ENCODE peak calls at places on chromosomes 4 and X, in eight cellular contexts. Q is AG04450, P is upper lobe of right lung, Y is astrocyte of the spinal cord, C is cardiac muscle cell, D is BE2C, V is thoracic aorta, O is dorsolateral prefrontal cortex. Z is an unnamed sample.

GRCh38 chr4:41883988-41884737 is 51.1 kb upstream of the TMEM33 start:
- DNase-seq in Q (no peak), P (no peak), Y (no peak), C (no peak), D (peak), V (no peak), O (no peak), Z (no peak)

GRCh38 chrX:53184836-53185235 is 40.2 kb downstream of the KDM5C start:
- DNase-seq in Q (no peak), P (no peak), Y (peak), C (peak), D (no peak), V (no peak), O (no peak), Z (peak)

GRCh38 chr4:174241162-174241561 is 42.3 kb downstream of the FBXO8 start:
- DNase-seq in Q (no peak), P (no peak), Y (no peak), C (no peak), D (no peak), V (no peak), O (no peak), Z (peak)

GRCh38 chrX:38320819-38321218 is 6.5 kb downstream of the RPGR start:
- DNase-seq in Q (no peak), P (no peak), Y (no peak), C (no peak), D (no peak), V (no peak), O (no peak), Z (no peak)

GRCh38 chr4:48126621-48127020 is 7.4 kb downstream of the TXK start:
- DNase-seq in Q (no peak), P (no peak), Y (no peak), C (no peak), D (no peak), V (no peak), O (no peak), Z (no peak)

GRCh38 chr4:107183155-107183774 is 147.2 kb upstream of the DKK2 start:
- DNase-seq in Q (peak), P (no peak), Y (peak), C (peak), D (peak), V (no peak), O (no peak), Z (peak)

GRCh38 chr4:141046255-141046654 is 87.0 kb downstream of the RNF150 start:
- DNase-seq in Q (peak), P (no peak), Y (peak), C (peak), D (no peak), V (no peak), O (no peak), Z (peak)

GRCh38 chr4:152935661-152936445 is at the start of gene FHDC1:
- DNase-seq in Q (no peak), P (peak), Y (no peak), C (no peak), D (peak), V (no peak), O (no peak), Z (no peak)

GRCh38 chr4:73450398-73451004 is 14.5 kb downstream of the AFP start:
- DNase-seq in Q (peak), P (no peak), Y (peak), C (peak), D (peak), V (peak), O (no peak), Z (peak)

GRCh38 chr4:147822128-147822527 is 90.2 kb downstream of the ARHGAP10 start:
- DNase-seq in Q (no peak), P (peak), Y (peak), C (peak), D (peak), V (no peak), O (no peak), Z (peak)

GRCh38 chr4:109441858-109442480 is 8.4 kb downstream of the SEC24B start:
- DNase-seq in Q (no peak), P (no peak), Y (no peak), C (no peak), D (no peak), V (no peak), O (no peak), Z (peak)

GRCh38 chrX:153722704-153723350 is 1.4 kb downstream of the BCAP31 start:
- DNase-seq in Q (no peak), P (peak), Y (no peak), C (no peak), D (no peak), V (no peak), O (no peak), Z (peak)

GRCh38 chrX:3548743-3549441 is 164.6 kb downstream of the PRKX start:
- DNase-seq in Q (peak), P (no peak), Y (peak), C (peak), D (no peak), V (no peak), O (no peak), Z (peak)

GRCh38 chr4:7434766-7435150 is at the start of gene PSAPL1:
- DNase-seq in Q (no peak), P (peak), Y (no peak), C (peak), D (peak), V (no peak), O (no peak), Z (peak)

GRCh38 chr4:162610116-162610515 is 446.3 kb upstream of the FSTL5 start:
- DNase-seq in Q (no peak), P (no peak), Y (no peak), C (no peak), D (no peak), V (no peak), O (no peak), Z (no peak)

GRCh38 chr4:22514001-22514400 is 1.9 kb downstream of the ADGRA3 start:
- DNase-seq in Q (peak), P (no peak), Y (peak), C (peak), D (no peak), V (no peak), O (no peak), Z (no peak)

GRCh38 chr4:120694973-120695372 is 227.6 kb downstream of the PRDM5 start:
- DNase-seq in Q (peak), P (no peak), Y (peak), C (peak), D (peak), V (no peak), O (no peak), Z (peak)

GRCh38 chr4:73520821-73521220 is 39.3 kb downstream of the AFM start:
- DNase-seq in Q (no peak), P (no peak), Y (peak), C (peak), D (peak), V (no peak), O (no peak), Z (no peak)

GRCh38 chr4:77921701-77922100 is 59.1 kb downstream of the MRPL1 start:
- DNase-seq in Q (peak), P (no peak), Y (peak), C (peak), D (no peak), V (no peak), O (no peak), Z (peak)

GRCh38 chr4:112865443-112865842 is 184.0 kb upstream of the ANK2 start:
- DNase-seq in Q (no peak), P (no peak), Y (no peak), C (no peak), D (no peak), V (no peak), O (no peak), Z (peak)

GRCh38 chr4:176767183-176767582 is 25.5 kb downstream of the VEGFC start:
- DNase-seq in Q (no peak), P (no peak), Y (peak), C (peak), D (no peak), V (no peak), O (no peak), Z (no peak)

GRCh38 chrX:30948626-30949025 is 59.6 kb upstream of the TAB3 start:
- DNase-seq in Q (no peak), P (no peak), Y (no peak), C (no peak), D (no peak), V (no peak), O (no peak), Z (no peak)

GRCh38 chr4:15677507-15677988 is 4.1 kb upstream of the FAM200B start:
- DNase-seq in Q (no peak), P (no peak), Y (peak), C (peak), D (no peak), V (no peak), O (no peak), Z (peak)

GRCh38 chr4:142278663-142279062 is 567.4 kb downstream of the INPP4B start:
- DNase-seq in Q (no peak), P (no peak), Y (no peak), C (no peak), D (no peak), V (no peak), O (no peak), Z (no peak)

GRCh38 chrX:72738396-72738795 is 24.3 kb upstream of the PHKA1 start:
- DNase-seq in Q (no peak), P (no peak), Y (no peak), C (no peak), D (no peak), V (no peak), O (no peak), Z (no peak)

GRCh38 chr4:91502365-91502764 is 801.4 kb upstream of the GRID2 start:
- DNase-seq in Q (no peak), P (no peak), Y (peak), C (peak), D (no peak), V (no peak), O (no peak), Z (peak)

GRCh38 chr4:167897116-167897515 is 195.2 kb upstream of the ANXA10 start:
- DNase-seq in Q (peak), P (no peak), Y (no peak), C (peak), D (peak), V (no peak), O (no peak), Z (peak)

GRCh38 chr4:40350627-40351227 is 15.6 kb downstream of the CHRNA9 start:
- DNase-seq in Q (no peak), P (no peak), Y (no peak), C (no peak), D (no peak), V (no peak), O (no peak), Z (no peak)

GRCh38 chr4:146488495-146489174 is 33.1 kb downstream of the SLC10A7 start:
- DNase-seq in Q (no peak), P (no peak), Y (peak), C (peak), D (no peak), V (no peak), O (no peak), Z (no peak)

DNA sequence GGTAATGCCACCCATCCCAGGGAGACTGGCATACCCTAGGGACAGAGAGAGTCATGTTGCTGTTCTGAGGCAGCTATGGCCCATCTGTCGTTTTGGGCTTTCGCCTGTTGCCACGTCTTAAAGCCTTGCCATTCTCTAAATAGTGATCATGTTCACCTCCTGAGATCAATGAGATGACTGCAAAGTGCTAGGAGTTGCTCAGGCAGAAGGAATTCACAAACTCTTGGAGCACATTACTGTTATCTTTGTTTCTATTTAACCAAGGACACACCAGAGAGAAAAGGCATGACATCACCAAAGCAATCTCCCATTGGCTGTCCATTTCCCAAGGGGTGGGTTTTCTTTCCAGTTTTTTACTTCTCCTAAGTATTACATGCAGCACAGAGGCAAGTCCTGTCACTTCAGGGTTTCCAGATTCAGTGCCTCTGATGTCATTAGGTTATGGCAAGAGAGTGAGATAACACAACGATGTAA is 37.1 kb upstream of the SETD7 start:
- DNase-seq in Q (peak), P (no peak), Y (peak), C (peak), D (peak), V (no peak), O (no peak), Z (peak)
- H3K4me3 ChIP-seq in Q (no peak), P (no peak), Y (no peak), C (no peak), D (no peak), V (no peak), O (no peak), Z (no peak)

GRCh38 chrX:149629730-149630387 is 1.7 kb downstream of the TMEM185A start:
- DNase-seq in Q (no peak), P (no peak), Y (no peak), C (no peak), D (no peak), V (no peak), O (no peak), Z (no peak)
- H3K4me3 ChIP-seq in Q (peak), P (no peak), Y (no peak), C (peak), D (no peak), V (no peak), O (peak), Z (no peak)

GRCh38 chrX:65589304-65589703 is 54.7 kb upstream of the LAS1L start:
- DNase-seq in Q (no peak), P (no peak), Y (no peak), C (no peak), D (no peak), V (no peak), O (no peak), Z (no peak)
- H3K4me3 ChIP-seq in Q (no peak), P (peak), Y (no peak), C (no peak), D (no peak), V (no peak), O (no peak), Z (no peak)

GRCh38 chr4:98148856-98149255 is 5.6 kb upstream of the STPG2 start:
- DNase-seq in Q (no peak), P (no peak), Y (no peak), C (no peak), D (no peak), V (no peak), O (no peak), Z (peak)
- H3K4me3 ChIP-seq in Q (no peak), P (no peak), Y (no peak), C (no peak), D (no peak), V (no peak), O (no peak), Z (no peak)

GRCh38 chrX:11764602-11765067 is 6.6 kb downstream of the MSL3 start:
- DNase-seq in Q (no peak), P (no peak), Y (no peak), C (no peak), D (no peak), V (no peak), O (no peak), Z (no peak)
- H3K4me3 ChIP-seq in Q (no peak), P (no peak), Y (no peak), C (no peak), D (no peak), V (no peak), O (no peak), Z (no peak)